ENCODE peak calls at places on chromosome 9, in four cellular contexts. D is tibial artery, O is HTR-8/SVneo, S is GDM1. H is an unnamed sample.

GRCh38 chr9:18726546-18726945 is 252.6 kb downstream of the ADAMTSL1 start:
- DNase-seq in O (no peak), S (no peak), D (no peak), H (no peak)

GRCh38 chr9:91817493-91818225 is 132.4 kb downstream of the ROR2 start:
- DNase-seq in S (no peak), O (no peak), D (peak), H (peak)

GRCh38 chr9:38053697-38054461 is 15.1 kb downstream of the SHB start:
- DNase-seq in D (no peak), O (no peak), S (no peak), H (no peak)

GRCh38 chr9:119868694-119869093 is 499.5 kb upstream of the BRINP1 start:
- DNase-seq in O (no peak), S (no peak), D (no peak), H (peak)

GRCh38 chr9:27189426-27189825 is 80.4 kb downstream of the TEK start:
- DNase-seq in O (no peak), D (no peak), S (no peak), H (no peak)

GRCh38 chr9:133572821-133573361 is 36.3 kb downstream of the FAM163B start:
- DNase-seq in D (peak), S (no peak), O (no peak), H (no peak)

GRCh38 chr9:99264070-99264469 is 42.0 kb downstream of the SEC61B start:
- DNase-seq in D (no peak), S (no peak), O (no peak), H (no peak)

GRCh38 chr9:137534256-137535119 is 15.7 kb downstream of the PNPLA7 start:
- DNase-seq in O (peak), S (peak), D (no peak), H (no peak)

GRCh38 chr9:18548456-18548855 is 74.5 kb downstream of the ADAMTSL1 start:
- DNase-seq in D (no peak), O (no peak), S (no peak), H (no peak)

GRCh38 chr9:89814340-89815040 is 209.7 kb downstream of the GADD45G start:
- DNase-seq in S (no peak), O (no peak), D (no peak), H (no peak)

GRCh38 chr9:130368631-130369103 is 76.1 kb upstream of the ASS1 start:
- DNase-seq in D (no peak), S (no peak), O (no peak), H (no peak)

GRCh38 chr9:20728493-20729220 is 44.6 kb downstream of the FOCAD start:
- DNase-seq in S (no peak), O (no peak), D (no peak), H (no peak)

GRCh38 chr9:2281031-2281802 is 266.1 kb downstream of the SMARCA2 start:
- DNase-seq in D (no peak), S (no peak), O (peak), H (no peak)

GRCh38 chr9:68709291-68709970 is 4.4 kb downstream of the PIP5K1B start:
- DNase-seq in O (no peak), D (no peak), S (no peak), H (no peak)

GRCh38 chr9:127451681-127452480 is 571 bp downstream of the LRSAM1 start:
- DNase-seq in O (peak), S (no peak), D (peak), H (peak)

GRCh38 chr9:69637193-69637592 is 35.0 kb downstream of the APBA1 start:
- DNase-seq in S (no peak), D (no peak), O (no peak), H (no peak)

GRCh38 chr9:70049236-70049635 is 5.6 kb downstream of the MAMDC2 start:
- DNase-seq in S (no peak), D (peak), O (peak), H (peak)

GRCh38 chr9:89154218-89154617 is 24.4 kb downstream of the SHC3 start:
- DNase-seq in D (no peak), O (no peak), S (no peak), H (no peak)

GRCh38 chr9:93917121-93917853 is 37.9 kb downstream of the BARX1 start:
- DNase-seq in D (no peak), S (no peak), O (no peak), H (no peak)

GRCh38 chr9:108933641-108934322 is at the start of gene ELP1:
- DNase-seq in S (peak), O (peak), D (peak), H (peak)

GRCh38 chr9:99722852-99723251 is 98.8 kb upstream of the NR4A3 start:
- DNase-seq in O (no peak), D (no peak), S (no peak), H (no peak)

GRCh38 chr9:86424246-86424891 is 70.2 kb upstream of the TUT7 start:
- DNase-seq in D (no peak), O (no peak), S (no peak), H (no peak)

GRCh38 chr9:124501771-124502320 is 5.4 kb downstream of the NR5A1 start:
- DNase-seq in D (no peak), O (no peak), S (no peak), H (no peak)

GRCh38 chr9:126986506-126986951 is 71.9 kb downstream of the RALGPS1 start:
- DNase-seq in D (no peak), S (no peak), O (no peak), H (no peak)

GRCh38 chr9:88814521-88815101 is 176.7 kb upstream of the S1PR3 start:
- DNase-seq in O (no peak), S (no peak), D (peak), H (no peak)

GRCh38 chr9:137244486-137245449 is 3.7 kb downstream of the TUBB4B start:
- DNase-seq in S (no peak), D (no peak), O (no peak), H (no peak)

GRCh38 chr9:126376903-126377342 is 50.3 kb downstream of the MVB12B start:
- DNase-seq in D (no peak), S (no peak), O (no peak), H (no peak)